ENCODE peak calls at places on chromosome 20, in six cellular contexts. F, O, B, M, D and Z are unnamed samples.

GRCh38 chr20:6583134-6583738 is 184.2 kb upstream of the BMP2 start:
- DNase-seq in D (peak; percentile 62), B (peak; percentile 69), M (no peak), O (peak; percentile 40), F (peak; percentile 76), Z (peak; percentile 80)

GRCh38 chr20:32762754-32763201 is 593 bp downstream of the DNMT3B start:
- DNase-seq in M (no peak), D (peak; percentile 52), F (no peak), O (peak; percentile 32), B (no peak), Z (peak; percentile 68)

GRCh38 chr20:60254901-60255411 is 296.7 kb downstream of the CDH26 start:
- DNase-seq in F (no peak), M (no peak), B (no peak), D (peak; percentile 64), O (no peak), Z (peak; percentile 67)

GRCh38 chr20:49712918-49713778 is 530 bp downstream of the B4GALT5 start:
- DNase-seq in D (peak; percentile 70), O (peak; percentile 36), F (no peak), B (peak; percentile 60), M (no peak), Z (peak; percentile 59)

GRCh38 chr20:2654384-2654822 is 2.0 kb downstream of the NOP56 start:
- DNase-seq in O (no peak), D (no peak), M (no peak), B (no peak), F (no peak), Z (no peak)

GRCh38 chr20:6693178-6693807 is 74.2 kb upstream of the BMP2 start:
- DNase-seq in F (no peak), O (no peak), M (no peak), D (no peak), B (no peak), Z (no peak)

GRCh38 chr20:41480054-41480770 is 113.6 kb upstream of the EMILIN3 start:
- DNase-seq in M (no peak), F (no peak), B (no peak), D (no peak), O (no peak), Z (peak; percentile 0)

GRCh38 chr20:46117704-46118467 is at the start of gene CD40:
- DNase-seq in F (peak; percentile 93), M (peak; percentile 55), B (peak; percentile 94), D (peak; percentile 76), O (peak; percentile 96), Z (peak; percentile 20)

GRCh38 chr20:51121901-51122412 is 99.0 kb upstream of the KCNG1 start:
- DNase-seq in B (no peak), F (no peak), O (no peak), D (peak; percentile 35), M (no peak), Z (no peak)

GRCh38 chr20:10490706-10491105 is 55.6 kb downstream of the SLX4IP start:
- DNase-seq in O (peak; percentile 65), B (no peak), D (no peak), M (no peak), F (no peak), Z (peak; percentile 15)

GRCh38 chr20:4725263-4725550 is 3.5 kb downstream of the PRND start:
- DNase-seq in F (no peak), M (no peak), D (no peak), B (no peak), O (no peak), Z (no peak)

GRCh38 chr20:49854190-49854875 is 41.7 kb downstream of the SLC9A8 start:
- DNase-seq in O (no peak), B (no peak), F (no peak), M (no peak), D (no peak), Z (no peak)